ENCODE peak calls at places on chromosomes 6 and 20, in four cellular contexts. One of them, this sample, is unnamed.
A peak's percentile ranks its signal among the peaks of the same experiment; 100 is the strongest.

GRCh38 chr20:23162887-23163286 is 76.8 kb upstream of the CD93 start:
- DNase-seq in aorta: no peak
- DNase-seq in small intestine: no peak
- DNase-seq in CD4-positive, alpha-beta memory T cell: no peak
- DNase-seq in this sample: no peak

GRCh38 chr20:14916360-14916759 is 578.9 kb upstream of the FLRT3 start:
- DNase-seq in small intestine: no peak
- DNase-seq in aorta: no peak
- DNase-seq in CD4-positive, alpha-beta memory T cell: no peak
- DNase-seq in this sample: no peak

GRCh38 chr20:17841751-17842191 is 126.8 kb downstream of the SNX5 start:
- DNase-seq in CD4-positive, alpha-beta memory T cell: no peak
- DNase-seq in aorta: no peak
- DNase-seq in small intestine: no peak
- DNase-seq in this sample: no peak

GRCh38 chr6:145502417-145502816 is 232.9 kb downstream of the EPM2A start:
- DNase-seq in small intestine: peak; percentile 23
- DNase-seq in aorta: no peak
- DNase-seq in CD4-positive, alpha-beta memory T cell: no peak
- DNase-seq in this sample: no peak

GRCh38 chr20:58546312-58546711 is 31.1 kb upstream of the APCDD1L start:
- DNase-seq in small intestine: no peak
- DNase-seq in aorta: no peak
- DNase-seq in CD4-positive, alpha-beta memory T cell: no peak
- DNase-seq in this sample: no peak

GRCh38 chr6:131225127-131225526 is 89.9 kb downstream of the AKAP7 start:
- DNase-seq in CD4-positive, alpha-beta memory T cell: no peak
- DNase-seq in aorta: no peak
- DNase-seq in small intestine: no peak
- DNase-seq in this sample: no peak

GRCh38 chr6:45160305-45160704 is 167.8 kb upstream of the RUNX2 start:
- DNase-seq in small intestine: no peak
- DNase-seq in CD4-positive, alpha-beta memory T cell: no peak
- DNase-seq in aorta: no peak
- DNase-seq in this sample: no peak

GRCh38 chr6:22231616-22232015 is 65.2 kb downstream of the PRL start:
- DNase-seq in small intestine: no peak
- DNase-seq in aorta: no peak
- DNase-seq in CD4-positive, alpha-beta memory T cell: no peak
- DNase-seq in this sample: no peak

GRCh38 chr6:2756687-2757224 is 6.0 kb upstream of the MYLK4 start:
- DNase-seq in CD4-positive, alpha-beta memory T cell: no peak
- DNase-seq in small intestine: peak; percentile 34
- DNase-seq in aorta: no peak
- DNase-seq in this sample: no peak

GRCh38 chr6:125549202-125549884 is 200.1 kb upstream of the HEY2 start:
- DNase-seq in aorta: no peak
- DNase-seq in small intestine: no peak
- DNase-seq in CD4-positive, alpha-beta memory T cell: no peak
- DNase-seq in this sample: no peak

GRCh38 chr6:149984778-149985177 is 21.0 kb downstream of the ULBP1 start:
- DNase-seq in CD4-positive, alpha-beta memory T cell: no peak
- DNase-seq in small intestine: no peak
- DNase-seq in aorta: peak; percentile 32
- DNase-seq in this sample: no peak

GRCh38 chr6:78845567-78845966 is 21.8 kb upstream of the IRAK1BP1 start:
- DNase-seq in aorta: no peak
- DNase-seq in small intestine: no peak
- DNase-seq in CD4-positive, alpha-beta memory T cell: no peak
- DNase-seq in this sample: no peak

GRCh38 chr6:144402750-144403149 is 117.6 kb downstream of the UTRN start:
- DNase-seq in aorta: no peak
- DNase-seq in small intestine: no peak
- DNase-seq in CD4-positive, alpha-beta memory T cell: no peak
- DNase-seq in this sample: no peak

GRCh38 chr6:81772741-81773140 is 20.3 kb upstream of the TENT5A start:
- DNase-seq in CD4-positive, alpha-beta memory T cell: no peak
- DNase-seq in aorta: no peak
- DNase-seq in small intestine: no peak
- DNase-seq in this sample: no peak

GRCh38 chr20:36336204-36336603 is 30.1 kb downstream of the DLGAP4 start:
- DNase-seq in small intestine: no peak
- DNase-seq in aorta: no peak
- DNase-seq in CD4-positive, alpha-beta memory T cell: no peak
- DNase-seq in this sample: no peak

GRCh38 chr6:118372413-118372812 is 175.7 kb upstream of the PLN start:
- DNase-seq in CD4-positive, alpha-beta memory T cell: no peak
- DNase-seq in aorta: no peak
- DNase-seq in small intestine: no peak
- DNase-seq in this sample: no peak

GRCh38 chr6:55545791-55546190 is 33.2 kb downstream of the HMGCLL1 start:
- DNase-seq in small intestine: no peak
- DNase-seq in CD4-positive, alpha-beta memory T cell: no peak
- DNase-seq in aorta: no peak
- DNase-seq in this sample: no peak

GRCh38 chr6:52286798-52287432 is 2.4 kb upstream of the MCM3 start:
- DNase-seq in aorta: peak; percentile 83
- DNase-seq in small intestine: peak; percentile 76
- DNase-seq in CD4-positive, alpha-beta memory T cell: peak; percentile 41
- DNase-seq in this sample: peak; percentile 50

GRCh38 chr20:58810116-58810878 is 40.4 kb downstream of the GNAS-AS1 start:
- DNase-seq in CD4-positive, alpha-beta memory T cell: no peak
- DNase-seq in small intestine: no peak
- DNase-seq in aorta: no peak
- DNase-seq in this sample: no peak

GRCh38 chr20:62119591-62120364 is 2.5 kb upstream of the LSM14B start:
- DNase-seq in small intestine: peak; percentile 89
- DNase-seq in CD4-positive, alpha-beta memory T cell: no peak
- DNase-seq in aorta: no peak
- DNase-seq in this sample: peak; percentile 67

GRCh38 chr6:129672345-129672691 is 37.7 kb downstream of the ARHGAP18 start:
- DNase-seq in small intestine: no peak
- DNase-seq in CD4-positive, alpha-beta memory T cell: peak; percentile 22
- DNase-seq in aorta: no peak
- DNase-seq in this sample: no peak

GRCh38 chr6:129672883-129673631 is 36.9 kb downstream of the ARHGAP18 start:
- DNase-seq in CD4-positive, alpha-beta memory T cell: peak; percentile 19
- DNase-seq in aorta: no peak
- DNase-seq in small intestine: peak; percentile 44
- DNase-seq in this sample: no peak

GRCh38 chr6:129673758-129674157 is 36.2 kb downstream of the ARHGAP18 start:
- DNase-seq in small intestine: no peak
- DNase-seq in aorta: no peak
- DNase-seq in CD4-positive, alpha-beta memory T cell: no peak
- DNase-seq in this sample: no peak

GRCh38 chr6:129670634-129671033 is 39.3 kb downstream of the ARHGAP18 start:
- DNase-seq in CD4-positive, alpha-beta memory T cell: no peak
- DNase-seq in aorta: no peak
- DNase-seq in small intestine: no peak
- DNase-seq in this sample: no peak

DNA sequence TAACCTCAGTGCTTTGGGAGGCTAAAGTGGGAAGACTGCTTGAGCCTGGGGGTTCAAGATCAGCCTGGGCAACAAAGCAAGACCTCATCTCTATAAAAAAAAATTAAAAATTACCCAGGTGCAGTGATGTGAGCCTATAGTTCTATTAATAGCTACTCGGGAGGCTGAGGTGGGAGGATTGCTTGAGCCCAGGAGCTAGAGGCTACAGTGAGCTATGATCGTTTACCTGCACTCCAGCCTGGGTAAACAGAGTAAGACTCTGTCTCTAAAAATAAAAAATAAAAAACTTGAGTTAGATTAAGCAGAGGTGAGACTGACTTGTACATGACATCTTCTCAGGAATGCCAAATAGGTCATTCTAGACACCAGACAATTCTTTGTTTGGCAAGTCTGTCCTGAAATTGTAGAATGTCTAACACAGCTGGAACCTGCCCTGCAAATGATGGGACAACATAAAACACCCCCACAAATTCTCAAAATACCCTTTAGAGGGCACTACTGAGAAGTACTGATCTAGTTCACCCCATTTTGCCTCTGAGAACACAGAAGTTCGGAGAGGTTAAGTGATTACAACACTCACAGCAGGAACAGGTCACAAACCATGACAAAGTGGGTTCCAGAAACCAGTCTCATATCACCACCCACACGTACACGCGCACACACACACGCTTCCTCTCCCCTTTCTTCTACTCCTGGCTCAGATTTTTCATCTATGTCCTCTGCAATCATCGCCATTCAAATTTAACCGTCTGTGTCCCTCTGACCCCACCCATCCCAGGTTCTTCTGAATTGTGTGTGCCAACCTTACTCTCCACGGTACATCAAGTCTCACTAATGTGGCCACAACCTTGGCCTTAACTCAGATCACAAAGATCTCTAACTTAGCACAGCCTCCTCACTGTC is 38.3 kb downstream of the ARHGAP18 start:
- DNase-seq in small intestine: peak; percentile 66
- DNase-seq in aorta: no peak
- DNase-seq in CD4-positive, alpha-beta memory T cell: peak; percentile 72
- DNase-seq in this sample: no peak
- H3K4me1 ChIP-seq in small intestine: peaks cover 10% of the 10 kb centered on the region
- H3K4me1 ChIP-seq in aorta: no peaks in the 10 kb centered on the region
- H3K4me1 ChIP-seq in CD4-positive, alpha-beta memory T cell: peaks cover 25% of the 10 kb centered on the region
- H3K4me1 ChIP-seq in this sample: peaks cover 37% of the 10 kb centered on the region

GRCh38 chr6:35496851-35497570 is at the start of gene TEAD3:
- DNase-seq in aorta: peak; percentile 92
- DNase-seq in small intestine: peak; percentile 55
- DNase-seq in CD4-positive, alpha-beta memory T cell: peak; percentile 68
- DNase-seq in this sample: no peak

GRCh38 chr6:35494161-35494563 is 2.7 kb downstream of the TEAD3 start:
- DNase-seq in aorta: no peak
- DNase-seq in CD4-positive, alpha-beta memory T cell: no peak
- DNase-seq in small intestine: no peak
- DNase-seq in this sample: no peak

GRCh38 chr6:35493307-35493983 is 3.4 kb downstream of the TEAD3 start:
- DNase-seq in small intestine: no peak
- DNase-seq in aorta: no peak
- DNase-seq in CD4-positive, alpha-beta memory T cell: no peak
- DNase-seq in this sample: no peak

GRCh38 chr6:35496036-35496850 is 636 bp downstream of the TEAD3 start:
- DNase-seq in aorta: peak; percentile 88
- DNase-seq in CD4-positive, alpha-beta memory T cell: no peak
- DNase-seq in small intestine: peak; percentile 73
- DNase-seq in this sample: peak; percentile 80

GRCh38 chr6:35495258-35496035 is 1.4 kb downstream of the TEAD3 start:
- DNase-seq in aorta: no peak
- DNase-seq in small intestine: no peak
- DNase-seq in CD4-positive, alpha-beta memory T cell: no peak
- DNase-seq in this sample: no peak
- H3K4me1 ChIP-seq in aorta: no peaks in the 10 kb centered on the region
- H3K4me1 ChIP-seq in small intestine: peaks cover 5% of the 10 kb centered on the region
- H3K4me1 ChIP-seq in CD4-positive, alpha-beta memory T cell: peaks cover 10% of the 10 kb centered on the region
- H3K4me1 ChIP-seq in this sample: peaks cover 5% of the 10 kb centered on the region

GRCh38 chr20:63686094-63686491 is 10.4 kb upstream of the TNFRSF6B start:
- DNase-seq in small intestine: no peak
- DNase-seq in aorta: no peak
- DNase-seq in CD4-positive, alpha-beta memory T cell: no peak
- DNase-seq in this sample: no peak

GRCh38 chr20:63689046-63690000 is 7.1 kb upstream of the TNFRSF6B start:
- DNase-seq in aorta: no peak
- DNase-seq in small intestine: no peak
- DNase-seq in CD4-positive, alpha-beta memory T cell: no peak
- DNase-seq in this sample: peak; percentile 79

GRCh38 chr20:63688234-63689045 is 8.0 kb upstream of the TNFRSF6B start:
- DNase-seq in aorta: no peak
- DNase-seq in small intestine: no peak
- DNase-seq in CD4-positive, alpha-beta memory T cell: no peak
- DNase-seq in this sample: no peak

GRCh38 chr20:63686492-63687321 is 9.7 kb upstream of the TNFRSF6B start:
- DNase-seq in small intestine: peak; percentile 87
- DNase-seq in CD4-positive, alpha-beta memory T cell: no peak
- DNase-seq in aorta: peak; percentile 88
- DNase-seq in this sample: no peak

DNA sequence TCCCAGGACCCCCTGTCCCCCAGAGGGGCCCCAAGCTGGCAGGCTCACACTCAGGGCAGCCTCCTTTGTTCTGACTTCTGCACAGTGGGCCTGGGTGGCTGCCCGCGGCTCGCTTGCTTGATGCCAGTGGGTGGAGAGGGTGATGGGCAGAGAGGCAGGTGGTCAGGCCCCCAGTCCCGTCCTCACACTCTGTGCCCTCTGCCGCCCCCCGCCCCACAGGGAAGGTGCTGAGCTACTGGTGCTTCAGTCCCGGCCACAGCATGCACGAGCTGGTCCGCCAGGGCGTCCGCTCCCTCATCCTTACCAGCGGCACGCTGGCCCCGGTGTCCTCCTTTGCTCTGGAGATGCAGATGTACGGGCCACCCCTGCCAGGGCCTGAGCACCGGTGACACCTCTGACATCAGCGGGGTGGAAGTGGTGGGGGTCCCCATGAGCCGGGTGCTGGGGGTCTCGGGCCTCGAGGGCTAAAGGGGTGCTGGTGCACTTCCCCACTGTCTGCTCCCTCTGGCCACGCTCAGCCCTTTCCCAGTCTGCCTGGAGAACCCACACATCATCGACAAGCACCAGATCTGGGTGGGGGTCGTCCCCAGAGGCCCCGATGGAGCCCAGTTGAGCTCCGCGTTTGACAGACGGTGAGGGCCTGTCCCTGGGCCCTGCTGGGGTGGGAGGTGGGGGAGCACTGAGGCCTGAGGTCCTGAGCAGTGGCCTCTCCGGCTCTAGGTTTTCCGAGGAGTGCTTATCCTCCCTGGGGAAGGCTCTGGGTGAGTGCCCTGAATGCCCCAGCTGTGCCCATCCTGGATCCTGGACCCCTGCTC is 8.8 kb upstream of the TNFRSF6B start:
- DNase-seq in aorta: peak; percentile 82
- DNase-seq in small intestine: no peak
- DNase-seq in CD4-positive, alpha-beta memory T cell: no peak
- DNase-seq in this sample: peak; percentile 17
- H3K4me1 ChIP-seq in aorta: no peaks in the 10 kb centered on the region
- H3K4me1 ChIP-seq in small intestine: peaks cover 5% of the 10 kb centered on the region
- H3K4me1 ChIP-seq in CD4-positive, alpha-beta memory T cell: peaks cover 16% of the 10 kb centered on the region
- H3K4me1 ChIP-seq in this sample: no peaks in the 10 kb centered on the region

DNA sequence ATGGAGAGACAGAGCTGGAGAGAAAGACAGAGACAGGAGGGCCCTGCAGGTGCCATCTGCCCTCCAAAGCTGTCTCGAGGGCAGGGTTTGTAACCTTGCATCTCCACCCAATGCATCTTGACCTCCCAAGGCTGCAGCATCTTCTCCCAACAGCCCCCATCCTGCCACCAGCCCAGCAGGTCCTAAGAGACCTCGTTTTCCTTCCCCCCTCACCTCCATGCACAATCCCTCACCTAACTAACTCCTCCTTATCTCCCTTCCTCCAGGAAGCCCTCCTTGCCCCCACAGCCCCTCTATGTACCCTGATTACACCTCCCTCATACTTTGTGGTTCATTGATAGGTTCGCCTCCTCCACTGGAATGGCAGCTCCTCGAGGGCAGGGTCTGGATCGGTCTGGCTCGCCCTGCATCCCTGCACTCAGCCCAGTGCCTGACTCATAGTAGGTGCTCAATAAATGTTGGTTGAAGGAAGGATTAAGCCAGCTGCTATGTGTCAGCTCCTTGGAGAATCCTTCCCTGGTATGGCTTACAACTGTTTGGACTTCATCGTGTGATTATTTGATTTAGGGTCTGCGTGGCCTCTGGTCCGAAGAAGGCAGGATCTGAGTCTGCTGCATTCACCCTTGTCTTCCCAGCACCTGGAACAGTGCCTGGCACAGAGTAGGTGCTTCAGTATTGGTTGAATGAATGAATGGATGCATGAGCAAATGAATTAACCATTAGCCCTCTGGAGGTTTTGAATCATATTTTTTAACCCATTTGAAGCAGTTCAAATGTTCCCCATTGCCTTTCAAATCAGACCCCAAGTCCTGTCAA is 105.6 kb upstream of the PTPN1 start:
- DNase-seq in small intestine: no peak
- DNase-seq in aorta: no peak
- DNase-seq in CD4-positive, alpha-beta memory T cell: no peak
- DNase-seq in this sample: no peak
- H3K4me1 ChIP-seq in small intestine: no peaks in the 10 kb centered on the region
- H3K4me1 ChIP-seq in aorta: no peaks in the 10 kb centered on the region
- H3K4me1 ChIP-seq in CD4-positive, alpha-beta memory T cell: no peaks in the 10 kb centered on the region
- H3K4me1 ChIP-seq in this sample: no peaks in the 10 kb centered on the region